ENCODE peak calls at places on chromosome 15, in four cellular contexts. X is AG04450, S is endothelial cell of umbilical vein, I is retinal pigment epithelial cell. F is an unnamed sample.

GRCh38 chr15:31317980-31318342 is 8.7 kb upstream of the KLF13 start:
- DNase-seq in X (no peak), S (no peak), I (no peak), F (no peak)

GRCh38 chr15:62099171-62099601 is 32.4 kb downstream of the C2CD4A start:
- DNase-seq in X (no peak), S (peak), I (no peak), F (no peak)

GRCh38 chr15:59371458-59372351 is 966 bp downstream of the MYO1E start:
- DNase-seq in X (no peak), S (peak), I (no peak), F (no peak)

GRCh38 chr15:31465083-31465955 is 138.7 kb downstream of the KLF13 start:
- DNase-seq in X (no peak), S (no peak), I (no peak), F (no peak)

GRCh38 chr15:85179700-85180099 is 198.0 kb downstream of the PDE8A start:
- DNase-seq in X (no peak), S (no peak), I (no peak), F (no peak)

GRCh38 chr15:55791576-55792400 is 48.8 kb upstream of the PRTG start:
- DNase-seq in X (no peak), S (peak), I (peak), F (peak)

GRCh38 chr15:87362531-87362930 is 894.0 kb downstream of the NTRK3 start:
- DNase-seq in X (no peak), S (no peak), I (no peak), F (no peak)

GRCh38 chr15:38557855-38558713 is 6.5 kb downstream of the RASGRP1 start:
- DNase-seq in X (no peak), S (no peak), I (no peak), F (no peak)

GRCh38 chr15:45150997-45151396 is 21.2 kb downstream of the DUOX1 start:
- DNase-seq in X (no peak), S (no peak), I (no peak), F (no peak)

GRCh38 chr15:87492321-87492720 is 764.2 kb downstream of the NTRK3 start:
- DNase-seq in X (no peak), S (no peak), I (peak), F (no peak)

DNA sequence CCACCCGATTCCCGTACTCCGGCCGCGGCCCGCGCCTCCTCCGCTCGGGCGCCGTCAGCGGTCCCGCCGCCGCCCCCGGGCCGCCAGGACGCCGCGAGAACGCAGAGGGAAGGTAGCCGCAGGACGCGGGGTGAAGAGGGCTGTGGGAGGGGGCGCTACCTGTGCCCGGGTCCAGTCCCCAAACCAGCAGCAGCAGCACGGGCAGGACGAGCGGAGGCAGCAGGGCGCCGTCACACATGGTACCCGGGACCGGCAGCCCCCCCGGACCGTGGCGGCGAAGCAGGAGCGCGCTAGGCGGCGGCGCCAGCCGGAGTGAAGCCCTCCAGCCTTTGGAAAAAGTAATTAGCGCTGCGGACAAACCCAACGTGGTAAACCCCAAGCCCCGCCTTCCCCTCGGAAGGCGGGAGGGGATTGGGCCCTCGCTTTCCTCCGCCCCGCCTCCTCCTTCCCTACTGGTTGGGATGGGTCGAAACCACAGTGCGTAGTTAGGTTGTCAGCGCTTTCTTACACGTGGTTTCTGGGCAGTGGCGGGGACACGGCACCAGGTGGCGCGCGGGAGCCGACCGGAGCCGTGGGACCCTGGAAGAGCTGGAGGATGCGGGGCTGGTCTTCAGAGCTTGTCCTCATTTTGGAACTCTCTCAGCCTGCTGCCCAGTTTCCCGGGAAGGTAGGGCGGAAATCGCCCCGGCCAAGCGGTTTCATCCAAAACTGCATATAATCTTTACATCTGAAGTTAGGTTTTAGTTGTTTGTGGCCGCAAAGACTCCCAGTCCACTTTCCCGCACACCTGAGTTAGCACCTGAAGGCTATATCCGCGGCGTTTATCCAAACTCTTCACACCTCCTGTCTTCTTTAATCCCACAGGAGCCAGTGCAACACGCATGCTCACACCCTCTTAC is at the start of gene ADAMTS17:
- DNase-seq in X (no peak), S (peak), I (peak), F (peak)
- H3K4me3 ChIP-seq in X (no peak), S (peak), I (peak), F (peak)

DNA sequence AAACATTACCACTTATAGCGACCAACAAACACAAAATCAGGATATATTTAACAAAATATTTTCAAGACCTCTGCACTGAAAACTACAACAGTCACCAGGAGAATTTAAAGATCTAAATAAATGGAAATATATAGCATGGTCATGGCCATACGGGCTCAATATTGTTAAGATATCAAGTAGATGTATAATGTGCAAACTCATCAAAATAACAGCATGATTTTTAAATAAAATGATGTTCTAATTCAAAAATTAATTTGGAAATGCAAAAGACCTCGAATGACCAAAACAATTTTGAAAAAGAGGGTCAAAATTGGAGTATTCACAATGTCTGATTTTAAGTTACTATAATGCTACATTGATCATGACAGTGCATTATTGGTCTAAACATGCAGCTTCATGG is 159.1 kb upstream of the NDN start:
- DNase-seq in X (no peak), S (no peak), I (no peak), F (no peak)
- TF ChIP-seq CTCF in X (no peak), S (no peak), I (no peak), F (no peak)

GRCh38 chr15:36557364-36557763 is 22.1 kb upstream of the CDIN1 start:
- DNase-seq in X (no peak), S (no peak), I (no peak), F (no peak)
- H3K4me3 ChIP-seq in X (no peak), S (no peak), I (no peak), F (no peak)

GRCh38 chr15:25268166-25268565 is 170.7 kb downstream of the UBE3A start:
- DNase-seq in X (no peak), S (no peak), I (no peak), F (no peak)
- TF ChIP-seq CTCF in X (no peak), S (no peak), I (peak), F (no peak)

GRCh38 chr15:67065531-67066005 is at the start of gene SMAD3:
- DNase-seq in X (peak), S (peak), I (peak), F (no peak)
- H3K4me3 ChIP-seq in X (peak), S (peak), I (peak), F (peak)

GRCh38 chr15:40354408-40355171 is 3.4 kb upstream of the DISP2 start:
- DNase-seq in X (no peak), S (peak), I (no peak), F (no peak)
- TF ChIP-seq CTCF in X (peak), S (peak), I (peak), F (peak)

F was measured in epithelial cell of proximal tubule.